ENCODE peak calls at places on chromosomes 2 and 18, in six cellular contexts. M is endodermal cell, U is AG10803, D is GM13976, C is bronchial epithelial cell, B is WTC11. P is an unnamed sample.

GRCh38 chr2:146992466-146992865 is 852.4 kb upstream of the ACVR2A start:
- DNase-seq in M (no peak), U (no peak), D (no peak), C (peak; percentile 64), B (no peak), P (no peak)

GRCh38 chr2:23497063-23497462 is 112.1 kb downstream of the KLHL29 start:
- DNase-seq in M (peak; percentile 66), U (peak; percentile 47), D (no peak), C (peak; percentile 78), B (peak; percentile 47), P (no peak)

GRCh38 chr2:148967484-148967883 is 71.0 kb upstream of the LYPD6B start:
- DNase-seq in M (no peak), U (no peak), D (no peak), C (no peak), B (no peak), P (no peak)

GRCh38 chr2:16361261-16361990 is 304.2 kb downstream of the CYRIA start:
- DNase-seq in M (no peak), U (no peak), D (no peak), C (no peak), B (no peak), P (no peak)

GRCh38 chr2:149885468-149885867 is 297.9 kb upstream of the MMADHC start:
- DNase-seq in M (no peak), U (peak; percentile 35), D (no peak), C (peak; percentile 79), B (no peak), P (no peak)

GRCh38 chr2:227826019-227826521 is 12.4 kb downstream of the CCL20 start:
- DNase-seq in M (no peak), U (no peak), D (no peak), C (peak; percentile 65), B (no peak), P (no peak)

GRCh38 chr2:98043101-98043500 is 43.9 kb upstream of the VWA3B start:
- DNase-seq in M (peak; percentile 47), U (no peak), D (no peak), C (no peak), B (no peak), P (no peak)

GRCh38 chr18:63140038-63140450 is 179.5 kb downstream of the BCL2 start:
- DNase-seq in M (no peak), U (no peak), D (no peak), C (no peak), B (no peak), P (no peak)

GRCh38 chr18:74265546-74266098 is 26.1 kb downstream of the CYB5A start:
- DNase-seq in M (no peak), U (no peak), D (no peak), C (no peak), B (no peak), P (no peak)

GRCh38 chr2:127702395-127703009 is 1.2 kb downstream of the SFT2D3 start:
- DNase-seq in M (no peak), U (no peak), D (no peak), C (no peak), B (no peak), P (no peak)

GRCh38 chr2:127700527-127701192 is 637 bp upstream of the SFT2D3 start:
- DNase-seq in M (peak; percentile 95), U (no peak), D (peak; percentile 84), C (no peak), B (peak; percentile 55), P (peak; percentile 24)

GRCh38 chr2:127703282-127703681 is 2.0 kb downstream of the SFT2D3 start:
- DNase-seq in M (no peak), U (no peak), D (no peak), C (no peak), B (no peak), P (no peak)

GRCh38 chr2:127701193-127701650 is at the start of gene SFT2D3:
- DNase-seq in M (peak; percentile 97), U (peak; percentile 90), D (peak; percentile 96), C (peak; percentile 79), B (peak; percentile 89), P (peak; percentile 88)

DNA sequence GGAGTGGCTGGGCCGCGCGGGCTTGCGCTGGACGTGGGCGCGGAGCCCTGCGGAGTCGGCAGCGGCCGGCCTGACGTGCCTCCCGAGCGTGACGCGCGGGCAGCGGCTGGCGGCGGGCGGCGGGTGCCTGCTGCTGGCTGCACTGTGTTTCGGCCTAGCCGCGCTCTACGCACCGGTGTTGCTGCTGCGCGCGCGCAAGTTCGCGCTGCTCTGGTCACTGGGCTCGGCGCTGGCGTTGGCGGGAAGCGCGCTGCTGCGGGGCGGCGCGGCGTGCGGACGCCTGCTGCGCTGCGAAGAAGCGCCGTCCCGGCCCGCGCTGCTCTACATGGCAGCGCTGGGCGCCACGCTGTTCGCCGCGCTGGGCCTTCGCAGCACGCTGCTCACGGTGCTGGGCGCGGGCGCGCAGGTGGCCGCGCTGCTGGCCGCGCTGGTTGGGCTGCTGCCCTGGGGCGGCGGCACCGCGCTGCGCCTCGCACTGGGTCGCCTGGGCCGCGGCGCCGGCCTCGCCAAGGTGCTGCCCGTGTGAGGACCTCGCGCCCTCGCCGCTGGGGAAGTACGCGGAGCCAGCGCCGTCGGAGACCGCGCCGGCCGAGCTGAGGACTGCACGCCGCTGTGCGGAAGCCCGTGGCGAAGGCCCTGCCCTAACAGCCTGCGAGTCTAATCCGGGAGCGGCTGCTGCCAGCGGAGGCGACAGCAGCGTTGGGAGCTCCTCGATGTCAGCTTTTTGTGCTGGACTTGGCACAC is 526 bp downstream of the SFT2D3 start:
- DNase-seq in M (peak; percentile 92), U (peak; percentile 72), D (peak; percentile 81), C (peak; percentile 57), B (peak; percentile 73), P (peak; percentile 78)
- TF ChIP-seq CTCF in M (peak; percentile 53), U (peak; percentile 13), D (no peak), C (peak; percentile 21), B (no peak), P (no peak)

GRCh38 chr2:206257345-206257744 is 17.1 kb upstream of the ZDBF2 start:
- DNase-seq in M (peak; percentile 56), U (no peak), D (no peak), C (no peak), B (no peak), P (no peak)

GRCh38 chr2:206257861-206258260 is 16.6 kb upstream of the ZDBF2 start:
- DNase-seq in M (no peak), U (no peak), D (no peak), C (no peak), B (no peak), P (no peak)

GRCh38 chr2:206263959-206264603 is 10.4 kb upstream of the ZDBF2 start:
- DNase-seq in M (no peak), U (no peak), D (no peak), C (no peak), B (no peak), P (no peak)

GRCh38 chr2:206259615-206260426 is 14.6 kb upstream of the ZDBF2 start:
- DNase-seq in M (no peak), U (no peak), D (no peak), C (no peak), B (no peak), P (no peak)

DNA sequence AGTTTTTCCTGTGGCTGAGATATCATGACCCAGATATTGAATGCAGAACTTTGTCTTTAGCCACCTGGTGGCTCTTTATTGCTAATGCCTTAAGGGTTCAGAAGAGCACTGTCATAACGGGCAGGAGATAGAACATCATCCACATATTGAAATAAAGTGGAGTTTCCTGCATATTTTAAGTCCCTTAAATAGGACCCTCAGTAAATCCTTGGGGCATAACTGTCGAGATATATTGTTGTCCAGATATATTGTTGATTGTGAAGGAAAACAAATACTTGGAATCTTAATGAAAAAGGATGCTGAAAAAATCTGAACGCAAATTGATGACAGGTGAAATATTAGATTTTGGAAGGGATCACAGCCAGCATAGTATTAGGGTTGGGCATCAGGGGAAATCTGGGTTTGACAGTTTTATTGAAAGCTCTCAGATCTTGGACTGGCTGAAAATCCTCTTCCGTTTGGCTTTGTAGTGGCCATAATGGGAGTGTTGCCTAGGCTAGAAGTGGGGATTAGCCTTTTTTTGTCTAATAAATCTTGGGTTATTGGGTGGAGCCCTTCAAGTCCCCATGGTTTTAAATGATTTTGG is 13.9 kb upstream of the ZDBF2 start:
- DNase-seq in M (no peak), U (peak; percentile 57), D (peak; percentile 45), C (peak; percentile 37), B (no peak), P (no peak)
- TF ChIP-seq CTCF in M (peak; percentile 76), U (peak; percentile 71), D (peak; percentile 28), C (peak; percentile 49), B (no peak), P (peak; percentile 37)

DNA sequence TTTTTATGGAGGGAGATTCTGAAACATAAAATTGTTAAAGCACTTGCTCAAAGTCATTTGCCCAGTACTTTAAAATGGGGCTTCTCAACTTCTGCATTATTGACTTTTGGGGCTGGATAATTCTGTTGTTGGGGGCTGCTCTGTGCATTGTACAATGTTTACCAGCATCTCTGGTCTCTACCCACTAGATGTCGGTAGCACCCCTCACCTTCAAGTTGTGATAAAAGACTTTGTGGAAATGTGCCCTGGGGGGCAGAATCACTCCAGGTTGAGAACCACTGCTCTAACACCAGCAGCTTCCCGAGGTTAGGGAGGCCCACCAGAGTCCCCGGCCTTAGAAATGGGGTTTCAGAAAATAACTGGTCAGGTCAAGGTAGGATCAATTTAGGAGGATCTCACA is 26.8 kb upstream of the CUL3 start:
- DNase-seq in M (no peak), U (no peak), D (no peak), C (no peak), B (peak; percentile 14), P (no peak)
- TF ChIP-seq CTCF in M (peak; percentile 37), U (peak; percentile 2), D (no peak), C (no peak), B (no peak), P (no peak)

GRCh38 chr2:38233231-38233983 is 143.7 kb downstream of the ATL2 start:
- DNase-seq in M (no peak), U (peak; percentile 94), D (no peak), C (peak; percentile 29), B (no peak), P (no peak)
- TF ChIP-seq CTCF in M (peak; percentile 56), U (peak; percentile 52), D (no peak), C (no peak), B (no peak), P (no peak)

DNA sequence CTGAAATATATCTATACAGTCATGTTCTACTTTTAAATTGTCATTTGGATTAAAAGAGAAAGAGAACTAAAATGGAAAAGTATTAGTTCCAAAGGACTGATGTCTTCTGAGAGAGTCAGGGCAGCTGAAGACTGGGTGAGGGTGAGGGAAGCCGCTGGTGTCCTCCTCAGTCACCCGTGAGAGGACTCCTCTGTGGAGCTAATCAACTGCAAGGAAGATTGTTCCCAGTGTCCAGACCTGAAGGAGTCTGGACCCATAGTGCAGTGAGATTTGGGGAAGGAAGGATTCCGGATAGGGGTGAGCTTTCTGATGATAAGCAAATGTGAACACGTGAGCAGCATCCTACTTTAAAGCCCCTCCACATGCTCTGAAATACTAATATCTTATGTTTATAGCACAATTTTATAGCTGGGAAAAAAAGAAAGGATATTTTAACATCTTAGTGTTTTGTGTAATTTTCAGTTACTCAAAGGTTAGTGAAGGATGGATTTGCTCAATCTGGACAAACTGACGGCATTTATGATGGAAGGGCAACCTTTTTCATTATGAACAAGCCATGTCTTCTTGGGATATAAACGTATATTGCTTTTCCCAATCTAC is 134.5 kb upstream of the TTC39C start:
- DNase-seq in M (no peak), U (no peak), D (no peak), C (peak; percentile 12), B (no peak), P (no peak)
- TF ChIP-seq CTCF in M (no peak), U (no peak), D (no peak), C (no peak), B (no peak), P (no peak)